ENCODE peak calls at places on chromosomes 12 and 14, in nine cellular contexts. One of them, this sample, is unnamed.

GRCh38 chr14:64706552-64707193 is 2.4 kb downstream of the PLEKHG3 start:
- DNase-seq in EL: no peak
- DNase-seq in ELR: no peak
- DNase-seq in HCEC 1CT: no peak
- DNase-seq in neural crest cell: peak; percentile 68
- DNase-seq in ACHN: no peak
- DNase-seq in fibroblast of the aortic adventitia: no peak
- DNase-seq in stimulated activated effector memory CD8-positive, alpha-beta T cell treated with anti-CD3 and anti-CD28 coated beads, Interleukin-12 subunit alpha, Interleukin-12 subunit beta, amount 100 ng/mL, for 72 hours: no peak
- DNase-seq in MCF 10A: no peak
- DNase-seq in this sample: no peak

GRCh38 chr14:68518180-68518579 is 274.7 kb downstream of the ZFP36L1 start:
- DNase-seq in ELR: no peak
- DNase-seq in stimulated activated effector memory CD8-positive, alpha-beta T cell treated with anti-CD3 and anti-CD28 coated beads, Interleukin-12 subunit alpha, Interleukin-12 subunit beta, amount 100 ng/mL, for 72 hours: no peak
- DNase-seq in neural crest cell: no peak
- DNase-seq in HCEC 1CT: no peak
- DNase-seq in EL: no peak
- DNase-seq in fibroblast of the aortic adventitia: no peak
- DNase-seq in MCF 10A: no peak
- DNase-seq in ACHN: no peak
- DNase-seq in this sample: no peak

GRCh38 chr12:95857799-95858198 is 953 bp upstream of the SNRPF start:
- DNase-seq in fibroblast of the aortic adventitia: no peak
- DNase-seq in EL: no peak
- DNase-seq in MCF 10A: no peak
- DNase-seq in neural crest cell: no peak
- DNase-seq in ELR: no peak
- DNase-seq in ACHN: no peak
- DNase-seq in stimulated activated effector memory CD8-positive, alpha-beta T cell treated with anti-CD3 and anti-CD28 coated beads, Interleukin-12 subunit alpha, Interleukin-12 subunit beta, amount 100 ng/mL, for 72 hours: no peak
- DNase-seq in HCEC 1CT: no peak
- DNase-seq in this sample: no peak

GRCh38 chr14:66624319-66624937 is 116.5 kb downstream of the GPHN start:
- DNase-seq in ACHN: peak; percentile 56
- DNase-seq in HCEC 1CT: peak; percentile 58
- DNase-seq in neural crest cell: peak; percentile 16
- DNase-seq in ELR: peak; percentile 74
- DNase-seq in stimulated activated effector memory CD8-positive, alpha-beta T cell treated with anti-CD3 and anti-CD28 coated beads, Interleukin-12 subunit alpha, Interleukin-12 subunit beta, amount 100 ng/mL, for 72 hours: no peak
- DNase-seq in MCF 10A: peak; percentile 68
- DNase-seq in fibroblast of the aortic adventitia: peak; percentile 81
- DNase-seq in EL: peak; percentile 70
- DNase-seq in this sample: peak; percentile 71

GRCh38 chr12:89574736-89575208 is 48.9 kb upstream of the POC1B start:
- DNase-seq in stimulated activated effector memory CD8-positive, alpha-beta T cell treated with anti-CD3 and anti-CD28 coated beads, Interleukin-12 subunit alpha, Interleukin-12 subunit beta, amount 100 ng/mL, for 72 hours: no peak
- DNase-seq in MCF 10A: no peak
- DNase-seq in ELR: peak; percentile 52
- DNase-seq in HCEC 1CT: peak; percentile 20
- DNase-seq in ACHN: no peak
- DNase-seq in fibroblast of the aortic adventitia: peak; percentile 57
- DNase-seq in EL: peak; percentile 73
- DNase-seq in neural crest cell: no peak
- DNase-seq in this sample: peak; percentile 50

GRCh38 chr12:52369809-52370208 is 2.5 kb upstream of the KRT85 start:
- DNase-seq in ACHN: no peak
- DNase-seq in ELR: no peak
- DNase-seq in EL: no peak
- DNase-seq in MCF 10A: no peak
- DNase-seq in HCEC 1CT: no peak
- DNase-seq in fibroblast of the aortic adventitia: no peak
- DNase-seq in stimulated activated effector memory CD8-positive, alpha-beta T cell treated with anti-CD3 and anti-CD28 coated beads, Interleukin-12 subunit alpha, Interleukin-12 subunit beta, amount 100 ng/mL, for 72 hours: no peak
- DNase-seq in neural crest cell: no peak
- DNase-seq in this sample: no peak

GRCh38 chr12:124420972-124421674 is 126.2 kb downstream of the RFLNA start:
- DNase-seq in ELR: no peak
- DNase-seq in neural crest cell: no peak
- DNase-seq in EL: no peak
- DNase-seq in MCF 10A: no peak
- DNase-seq in ACHN: no peak
- DNase-seq in stimulated activated effector memory CD8-positive, alpha-beta T cell treated with anti-CD3 and anti-CD28 coated beads, Interleukin-12 subunit alpha, Interleukin-12 subunit beta, amount 100 ng/mL, for 72 hours: no peak
- DNase-seq in fibroblast of the aortic adventitia: no peak
- DNase-seq in HCEC 1CT: no peak
- DNase-seq in this sample: no peak

GRCh38 chr12:79058342-79058741 is 193.8 kb downstream of the SYT1 start:
- DNase-seq in ACHN: peak; percentile 63
- DNase-seq in MCF 10A: peak; percentile 30
- DNase-seq in neural crest cell: no peak
- DNase-seq in HCEC 1CT: peak; percentile 45
- DNase-seq in EL: peak; percentile 76
- DNase-seq in ELR: peak; percentile 87
- DNase-seq in fibroblast of the aortic adventitia: peak; percentile 67
- DNase-seq in stimulated activated effector memory CD8-positive, alpha-beta T cell treated with anti-CD3 and anti-CD28 coated beads, Interleukin-12 subunit alpha, Interleukin-12 subunit beta, amount 100 ng/mL, for 72 hours: no peak
- DNase-seq in this sample: no peak

GRCh38 chr12:64181504-64182291 is 40.4 kb downstream of the KICS2 start:
- DNase-seq in EL: peak; percentile 98
- DNase-seq in ACHN: peak; percentile 100
- DNase-seq in neural crest cell: peak; percentile 8
- DNase-seq in fibroblast of the aortic adventitia: peak; percentile 97
- DNase-seq in MCF 10A: peak; percentile 95
- DNase-seq in HCEC 1CT: peak; percentile 98
- DNase-seq in stimulated activated effector memory CD8-positive, alpha-beta T cell treated with anti-CD3 and anti-CD28 coated beads, Interleukin-12 subunit alpha, Interleukin-12 subunit beta, amount 100 ng/mL, for 72 hours: no peak
- DNase-seq in ELR: peak; percentile 99
- DNase-seq in this sample: peak; percentile 87